ENCODE peak calls at places on chromosomes 4 and X, in four cellular contexts. One of them, this sample, is unnamed.
A peak's percentile ranks its signal among the peaks of the same experiment; 100 is the strongest.

GRCh38 chr4:26594778-26595177 is 10.9 kb downstream of the TBC1D19 start:
- DNase-seq in hypothalamus: no peak
- DNase-seq in GOT3: no peak
- DNase-seq in GM10248: no peak
- DNase-seq in this sample: no peak

GRCh38 chr4:86816463-86817107 is 32.6 kb downstream of the SLC10A6 start:
- DNase-seq in hypothalamus: no peak
- DNase-seq in GOT3: no peak
- DNase-seq in GM10248: no peak
- DNase-seq in this sample: no peak

GRCh38 chr4:177728361-177729152 is 286.3 kb upstream of the AGA start:
- DNase-seq in hypothalamus: no peak
- DNase-seq in GOT3: no peak
- DNase-seq in GM10248: no peak
- DNase-seq in this sample: no peak

GRCh38 chr4:1776521-1777161 is 16.5 kb upstream of the FGFR3 start:
- DNase-seq in hypothalamus: no peak
- DNase-seq in GOT3: no peak
- DNase-seq in GM10248: no peak
- DNase-seq in this sample: no peak

GRCh38 chrX:72712094-72712755 is 1.9 kb downstream of the PHKA1 start:
- DNase-seq in hypothalamus: no peak
- DNase-seq in GOT3: no peak
- DNase-seq in GM10248: no peak
- DNase-seq in this sample: no peak

GRCh38 chrX:48972214-48973164 is 845 bp upstream of the KCND1 start:
- DNase-seq in hypothalamus: peak; percentile 18
- DNase-seq in GOT3: no peak
- DNase-seq in GM10248: peak; percentile 40
- DNase-seq in this sample: no peak

GRCh38 chr4:75686346-75686745 is 13.1 kb upstream of the G3BP2 start:
- DNase-seq in hypothalamus: no peak
- DNase-seq in GOT3: no peak
- DNase-seq in GM10248: no peak
- DNase-seq in this sample: peak; percentile 49

GRCh38 chr4:1763550-1764080 is 29.5 kb upstream of the FGFR3 start:
- DNase-seq in hypothalamus: peak; percentile 49
- DNase-seq in GOT3: no peak
- DNase-seq in GM10248: no peak
- DNase-seq in this sample: no peak

GRCh38 chr4:48223633-48224295 is 45.9 kb downstream of the TEC start:
- DNase-seq in hypothalamus: no peak
- DNase-seq in GOT3: no peak
- DNase-seq in GM10248: no peak
- DNase-seq in this sample: no peak

GRCh38 chrX:34656842-34657780 is at the start of gene TMEM47:
- DNase-seq in hypothalamus: peak; percentile 53
- DNase-seq in GOT3: peak; percentile 21
- DNase-seq in GM10248: peak; percentile 5
- DNase-seq in this sample: peak; percentile 1

GRCh38 chr4:169252339-169253086 is 18.2 kb downstream of the SH3RF1 start:
- DNase-seq in hypothalamus: no peak
- DNase-seq in GOT3: no peak
- DNase-seq in GM10248: no peak
- DNase-seq in this sample: no peak

GRCh38 chrX:112841114-112841819 is 636 bp upstream of the AMOT start:
- DNase-seq in hypothalamus: peak; percentile 87
- DNase-seq in GOT3: no peak
- DNase-seq in GM10248: peak; percentile 82
- DNase-seq in this sample: peak; percentile 73

GRCh38 chr4:110704748-110705439 is 82.0 kb upstream of the PITX2 start:
- DNase-seq in hypothalamus: no peak
- DNase-seq in GOT3: no peak
- DNase-seq in GM10248: no peak
- DNase-seq in this sample: no peak

GRCh38 chr4:148166132-148166531 is 276.1 kb downstream of the NR3C2 start:
- DNase-seq in hypothalamus: no peak
- DNase-seq in GOT3: no peak
- DNase-seq in GM10248: no peak
- DNase-seq in this sample: no peak

GRCh38 chr4:24583451-24584174 is 741 bp downstream of the DHX15 start:
- DNase-seq in hypothalamus: peak; percentile 33
- DNase-seq in GOT3: peak; percentile 17
- DNase-seq in GM10248: peak; percentile 59
- DNase-seq in this sample: peak; percentile 15

GRCh38 chrX:40855411-40855810 is 120.1 kb upstream of the MED14 start:
- DNase-seq in hypothalamus: no peak
- DNase-seq in GOT3: no peak
- DNase-seq in GM10248: no peak
- DNase-seq in this sample: no peak

GRCh38 chr4:118770741-118771187 is 65.2 kb downstream of the SEC24D start:
- DNase-seq in hypothalamus: no peak
- DNase-seq in GOT3: no peak
- DNase-seq in GM10248: no peak
- DNase-seq in this sample: no peak

GRCh38 chrX:106862972-106863688 is 40.0 kb downstream of the RIPPLY1 start:
- DNase-seq in hypothalamus: no peak
- DNase-seq in GOT3: no peak
- DNase-seq in GM10248: peak; percentile 25
- DNase-seq in this sample: no peak

GRCh38 chr4:4364486-4365208 is 22.3 kb upstream of the NSG1 start:
- DNase-seq in hypothalamus: no peak
- DNase-seq in GOT3: no peak
- DNase-seq in GM10248: no peak
- DNase-seq in this sample: no peak

GRCh38 chr4:62544428-62544827 is 1344.3 kb downstream of the ADGRL3 start:
- DNase-seq in hypothalamus: no peak
- DNase-seq in GOT3: no peak
- DNase-seq in GM10248: no peak
- DNase-seq in this sample: no peak

GRCh38 chrX:11113731-11114130 is 2.6 kb downstream of the HCCS start:
- DNase-seq in hypothalamus: no peak
- DNase-seq in GOT3: no peak
- DNase-seq in GM10248: no peak
- DNase-seq in this sample: no peak

GRCh38 chr4:21476753-21477152 is 471.8 kb downstream of the KCNIP4 start:
- DNase-seq in hypothalamus: no peak
- DNase-seq in GOT3: no peak
- DNase-seq in GM10248: no peak
- DNase-seq in this sample: no peak

GRCh38 chrX:55919367-55920221 is 202.0 kb downstream of the RRAGB start:
- DNase-seq in hypothalamus: no peak
- DNase-seq in GOT3: no peak
- DNase-seq in GM10248: peak; percentile 37
- DNase-seq in this sample: no peak

GRCh38 chr4:139582044-139582443 is 26.0 kb upstream of the SETD7 start:
- DNase-seq in hypothalamus: no peak
- DNase-seq in GOT3: no peak
- DNase-seq in GM10248: no peak
- DNase-seq in this sample: no peak

GRCh38 chr4:118740869-118741268 is 55.7 kb downstream of the METTL14 start:
- DNase-seq in hypothalamus: no peak
- DNase-seq in GOT3: no peak
- DNase-seq in GM10248: no peak
- DNase-seq in this sample: no peak

GRCh38 chrX:132956421-132957210 is 1.8 kb downstream of the HS6ST2 start:
- DNase-seq in hypothalamus: no peak
- DNase-seq in GOT3: no peak
- DNase-seq in GM10248: no peak
- DNase-seq in this sample: no peak

GRCh38 chr4:75561789-75562188 is 5.9 kb downstream of the ODAPH start:
- DNase-seq in hypothalamus: no peak
- DNase-seq in GOT3: no peak
- DNase-seq in GM10248: no peak
- DNase-seq in this sample: no peak

GRCh38 chrX:56746996-56747395 is 18.0 kb downstream of the NBDY start:
- DNase-seq in hypothalamus: no peak
- DNase-seq in GOT3: no peak
- DNase-seq in GM10248: no peak
- DNase-seq in this sample: no peak

GRCh38 chr4:117137143-117137542 is 51.8 kb upstream of the TRAM1L1 start:
- DNase-seq in hypothalamus: no peak
- DNase-seq in GOT3: no peak
- DNase-seq in GM10248: no peak
- DNase-seq in this sample: no peak

GRCh38 chr4:181823183-181823582 is 420.0 kb upstream of the TENM3 start:
- DNase-seq in hypothalamus: no peak
- DNase-seq in GOT3: no peak
- DNase-seq in GM10248: no peak
- DNase-seq in this sample: no peak

GRCh38 chr4:41438564-41438963 is 99.4 kb upstream of the LIMCH1 start:
- DNase-seq in hypothalamus: no peak
- DNase-seq in GOT3: no peak
- DNase-seq in GM10248: no peak
- DNase-seq in this sample: no peak

GRCh38 chrX:58025979-58026378 is 115.7 kb upstream of the ZXDA start:
- DNase-seq in hypothalamus: no peak
- DNase-seq in GOT3: no peak
- DNase-seq in GM10248: peak; percentile 17
- DNase-seq in this sample: no peak

GRCh38 chr4:82201805-82202636 is 171.8 kb downstream of the HNRNPD start:
- DNase-seq in hypothalamus: no peak
- DNase-seq in GOT3: no peak
- DNase-seq in GM10248: no peak
- DNase-seq in this sample: no peak

GRCh38 chr4:101200561-101200960 is 146.8 kb downstream of the PPP3CA start:
- DNase-seq in hypothalamus: no peak
- DNase-seq in GOT3: no peak
- DNase-seq in GM10248: no peak
- DNase-seq in this sample: no peak

GRCh38 chr4:128711361-128711760 is 98.1 kb upstream of the JADE1 start:
- DNase-seq in hypothalamus: no peak
- DNase-seq in GOT3: no peak
- DNase-seq in GM10248: no peak
- DNase-seq in this sample: no peak

GRCh38 chr4:138576684-138577083 is 334.5 kb upstream of the SLC7A11 start:
- DNase-seq in hypothalamus: no peak
- DNase-seq in GOT3: no peak
- DNase-seq in GM10248: no peak
- DNase-seq in this sample: no peak

GRCh38 chr4:77015390-77015789 is 60.4 kb downstream of the CCNI start:
- DNase-seq in hypothalamus: no peak
- DNase-seq in GOT3: no peak
- DNase-seq in GM10248: no peak
- DNase-seq in this sample: no peak

GRCh38 chr4:139167774-139168444 is 9.1 kb downstream of the ELF2 start:
- DNase-seq in hypothalamus: no peak
- DNase-seq in GOT3: no peak
- DNase-seq in GM10248: no peak
- DNase-seq in this sample: no peak